ENCODE peak calls at places on chromosomes 12 and 14, in five cellular contexts. T is CD4-positive, CD25-positive, alpha-beta regulatory T cell; Q is NT2/D1; D is stomach; N is CD8-positive, alpha-beta memory T cell. E is an unnamed sample. For H3K4me1 and H3K36me3, the result is how much of the 10 kb centered on the place peaks cover.

GRCh38 chr12:112198120-112198733 is 72.9 kb downstream of the TRAFD1 start:
- DNase-seq in N (peak), D (peak), T (peak), Q (peak), E (no peak)

GRCh38 chr12:109053382-109054123 is 1.2 kb downstream of the USP30 start:
- DNase-seq in T (peak), N (peak), D (no peak), Q (no peak), E (no peak)

GRCh38 chr12:78157199-78157598 is 326.5 kb downstream of the NAV3 start:
- DNase-seq in D (no peak), T (no peak), N (no peak), Q (no peak), E (no peak)

GRCh38 chr12:27535318-27535717 is 11.3 kb downstream of the PPFIBP1 start:
- DNase-seq in T (no peak), Q (no peak), N (no peak), D (no peak), E (no peak)

GRCh38 chr12:46562625-46563228 is 190.2 kb upstream of the SLC38A2 start:
- DNase-seq in D (no peak), N (no peak), T (no peak), Q (no peak), E (no peak)

GRCh38 chr14:24145700-24146621 is at the start of gene PSME2:
- DNase-seq in T (peak), Q (no peak), N (no peak), D (no peak), E (no peak)

GRCh38 chr12:117360551-117361311 is 695 bp downstream of the NOS1 start:
- DNase-seq in T (no peak), N (no peak), D (no peak), Q (no peak), E (no peak)

GRCh38 chr14:103740991-103741689 is 25.5 kb downstream of the ZFYVE21 start:
- DNase-seq in N (no peak), D (no peak), T (no peak), Q (no peak), E (no peak)

GRCh38 chr12:18546399-18546798 is 191.4 kb downstream of the PLCZ1 start:
- DNase-seq in Q (no peak), N (no peak), T (no peak), D (no peak), E (no peak)

GRCh38 chr12:52280796-52281560 is 6.5 kb downstream of the KRT86 start:
- DNase-seq in Q (no peak), D (peak), T (no peak), N (no peak), E (no peak)

GRCh38 chr12:14410177-14410576 is 44.7 kb downstream of the ATF7IP start:
- DNase-seq in N (no peak), D (no peak), Q (no peak), T (no peak), E (no peak)

GRCh38 chr12:666066-666465 is 2.8 kb upstream of the NINJ2 start:
- DNase-seq in T (no peak), N (no peak), D (no peak), Q (no peak), E (no peak)

GRCh38 chr12:98402081-98402480 is 113.3 kb upstream of the TMPO start:
- DNase-seq in T (no peak), D (no peak), N (no peak), Q (no peak), E (no peak)
- H3K4me1 ChIP-seq in T (under half), D (under half), N (under half), Q (under half), E (under half)

GRCh38 chr14:30601579-30601916 is 20.6 kb upstream of the SCFD1 start:
- DNase-seq in D (no peak), N (no peak), T (no peak), Q (no peak), E (no peak)
- H3K36me3 ChIP-seq in D (half or more), N (under half), T (half or more), Q (half or more), E (under half)

GRCh38 chr12:125564753-125565152 is 499.5 kb downstream of the AACS start:
- DNase-seq in Q (no peak), D (no peak), T (no peak), N (no peak), E (no peak)
- H3K4me1 ChIP-seq in Q (under half), D (under half), T (under half), N (under half), E (under half)

GRCh38 chr12:113277511-113277910 is 56.2 kb downstream of the TPCN1 start:
- DNase-seq in N (no peak), T (no peak), D (no peak), Q (no peak), E (peak)
- H3K36me3 ChIP-seq in N (under half), T (under half), D (half or more), Q (half or more), E (under half)

DNA sequence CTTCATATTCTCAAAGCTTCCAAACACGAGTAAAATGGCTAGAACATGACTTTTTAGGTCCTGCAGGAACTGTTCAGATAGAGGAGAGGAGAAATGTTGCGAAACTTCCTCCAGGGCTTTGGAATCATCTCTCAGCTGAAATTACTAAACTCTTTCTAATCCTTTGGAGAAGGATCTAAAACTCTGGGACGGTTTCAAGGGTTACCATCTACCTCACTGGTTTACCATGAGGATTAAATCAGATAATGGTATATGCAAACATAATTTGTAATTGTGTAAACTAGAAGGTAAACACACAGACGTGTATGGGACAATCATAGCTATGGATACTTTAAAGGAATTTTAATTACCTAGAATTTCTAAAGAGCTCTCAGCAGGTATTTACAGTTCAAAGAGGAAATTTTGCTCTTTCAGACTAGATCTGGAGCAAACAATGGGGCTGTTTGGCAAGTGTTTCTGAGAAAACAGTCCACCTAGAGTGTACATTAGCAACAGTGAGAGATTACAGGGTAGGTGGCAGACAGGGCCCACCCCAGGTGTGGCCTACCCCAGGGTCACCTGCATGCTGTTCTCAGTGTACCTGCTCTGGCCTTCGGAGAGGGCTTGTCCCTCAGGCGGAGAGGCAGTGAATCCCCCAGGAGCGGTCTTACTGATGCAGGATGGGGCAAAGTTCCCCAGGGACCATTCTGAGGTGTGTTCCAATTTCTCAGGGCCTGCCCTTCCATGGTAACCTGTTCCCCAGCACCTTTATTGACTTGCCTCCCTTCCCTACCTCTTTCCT is 124.7 kb upstream of the MAX start:
- DNase-seq in N (no peak), T (no peak), D (peak), Q (no peak), E (peak)
- H3K4me1 ChIP-seq in N (under half), T (under half), D (half or more), Q (under half), E (under half)

GRCh38 chr12:106508966-106509365 is 73.8 kb upstream of the RFX4 start:
- DNase-seq in T (no peak), N (no peak), D (no peak), Q (no peak), E (no peak)

GRCh38 chr12:106511365-106511764 is 71.4 kb upstream of the RFX4 start:
- DNase-seq in N (no peak), D (no peak), Q (no peak), T (no peak), E (no peak)

GRCh38 chr12:106506691-106507090 is 76.1 kb upstream of the RFX4 start:
- DNase-seq in D (no peak), T (no peak), Q (peak), N (no peak), E (no peak)
- H3K36me3 ChIP-seq in D (half or more), T (under half), Q (under half), N (under half), E (under half)

E was measured in mucosa of descending colon.